ENCODE peak calls at places on chromosomes 16 and 17, in five cellular contexts. N is K562, C is GM12878, A is HepG2, Q is H1. F is an unnamed sample.

GRCh38 chr17:67818110-67819002 is 6.9 kb upstream of the BPTF start:
- DNase-seq in N (no peak), C (peak; percentile 88), A (no peak), Q (no peak), F (no peak)

GRCh38 chr17:43734376-43734775 is 24.2 kb downstream of the SOST start:
- DNase-seq in N (no peak), C (no peak), A (no peak), Q (no peak), F (no peak)

GRCh38 chr17:7834554-7834890 is 505 bp downstream of the KDM6B start:
- DNase-seq in N (peak; percentile 28), C (no peak), A (peak; percentile 64), Q (no peak), F (peak; percentile 58)

GRCh38 chr17:75033346-75034235 is 13.2 kb downstream of the ATP5PD start:
- DNase-seq in N (peak; percentile 82), C (peak; percentile 83), A (peak; percentile 94), Q (peak; percentile 100), F (peak; percentile 90)

GRCh38 chr17:51607512-51607911 is 347.2 kb downstream of the UTP18 start:
- DNase-seq in N (no peak), C (no peak), A (no peak), Q (no peak), F (no peak)

GRCh38 chr16:23836404-23837291 is 865 bp downstream of the PRKCB start:
- DNase-seq in N (peak; percentile 77), C (no peak), A (no peak), Q (peak; percentile 84), F (peak; percentile 55)

GRCh38 chr16:72978212-72978611 is 69.7 kb downstream of the ZFHX3 start:
- DNase-seq in N (no peak), C (no peak), A (no peak), Q (no peak), F (no peak)

GRCh38 chr16:21656795-21657768 is 4.7 kb upstream of the IGSF6 start:
- DNase-seq in N (peak; percentile 72), C (peak; percentile 32), A (peak; percentile 75), Q (no peak), F (peak; percentile 72)

GRCh38 chr17:72974605-72975232 is 117.8 kb downstream of the SLC39A11 start:
- DNase-seq in N (no peak), C (no peak), A (peak; percentile 44), Q (no peak), F (no peak)

GRCh38 chr17:72467841-72468653 is 347.2 kb downstream of the SOX9 start:
- DNase-seq in N (no peak), C (no peak), A (no peak), Q (no peak), F (no peak)

GRCh38 chr17:45020354-45021138 is 30.9 kb downstream of the DCAKD start:
- DNase-seq in N (no peak), C (no peak), A (no peak), Q (peak; percentile 69), F (no peak)

GRCh38 chr17:8288336-8289102 is at the start of gene RANGRF:
- DNase-seq in N (peak; percentile 82), C (peak; percentile 40), A (peak; percentile 77), Q (peak; percentile 94), F (peak; percentile 97)

GRCh38 chr16:1152651-1153259 is at the start of gene CACNA1H:
- DNase-seq in N (peak; percentile 95), C (no peak), A (no peak), Q (peak; percentile 81), F (peak; percentile 86)

GRCh38 chr17:10768766-10769383 is 35.0 kb downstream of the TMEM238L start:
- DNase-seq in N (no peak), C (no peak), A (no peak), Q (no peak), F (no peak)

GRCh38 chr16:74281285-74281684 is 15.3 kb upstream of the PSMD7 start:
- DNase-seq in N (no peak), C (no peak), A (no peak), Q (no peak), F (no peak)

GRCh38 chr16:1812732-1813163 is 13.9 kb downstream of the HAGH start:
- DNase-seq in N (peak; percentile 79), C (no peak), A (peak; percentile 70), Q (no peak), F (peak; percentile 84)

GRCh38 chr16:76193851-76194620 is 83.2 kb upstream of the CNTNAP4 start:
- DNase-seq in N (no peak), C (no peak), A (no peak), Q (no peak), F (no peak)

GRCh38 chr17:49435630-49436029 is 20.9 kb upstream of the PHB1 start:
- DNase-seq in N (no peak), C (no peak), A (no peak), Q (no peak), F (peak; percentile 37)

GRCh38 chr16:67445913-67446907 is 15.3 kb downstream of the HSD11B2 start:
- DNase-seq in N (no peak), C (no peak), A (peak; percentile 95), Q (no peak), F (peak; percentile 43)

GRCh38 chr17:50638572-50638850 is 3.8 kb downstream of the ABCC3 start:
- DNase-seq in N (no peak), C (no peak), A (no peak), Q (no peak), F (no peak)

DNA sequence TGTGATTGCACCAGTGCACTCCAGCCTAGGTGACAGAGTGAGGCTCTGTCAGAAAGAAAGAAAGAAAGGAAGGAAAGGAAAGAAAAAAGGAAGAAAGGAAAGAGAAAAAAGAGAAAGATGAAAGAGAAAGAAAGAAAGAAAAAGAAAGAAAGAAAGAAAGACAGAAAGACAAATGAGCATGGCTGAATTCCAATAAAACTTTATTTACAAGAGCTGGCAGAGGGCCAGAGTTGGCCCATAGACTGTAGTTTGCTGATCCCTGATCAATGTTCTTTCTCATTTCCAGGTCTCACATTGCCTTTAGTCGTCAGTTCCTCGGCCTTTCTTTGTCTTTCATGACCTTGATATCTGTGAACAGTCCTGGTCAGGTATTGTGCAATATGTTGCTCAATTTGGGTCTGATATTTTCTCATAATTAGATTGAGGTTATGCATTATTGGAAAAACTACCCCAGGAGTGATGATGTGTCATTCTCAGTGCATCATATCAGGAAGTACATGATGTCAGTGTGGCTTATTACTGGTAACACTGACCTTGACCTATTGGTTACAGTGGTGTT is 68.5 kb upstream of the MED9 start:
- DNase-seq in N (no peak), C (no peak), A (peak; percentile 70), Q (no peak), F (no peak)
- TF ChIP-seq RFX5 in N (no peak), C (no peak), A (no peak), Q (no peak), F (no peak)

GRCh38 chr16:28532940-28533647 is 5.7 kb downstream of the NUPR1 start:
- DNase-seq in N (no peak), C (no peak), A (peak; percentile 50), Q (no peak), F (no peak)

GRCh38 chr16:28537964-28538732 is 626 bp downstream of the NUPR1 start:
- DNase-seq in N (no peak), C (no peak), A (no peak), Q (no peak), F (no peak)

GRCh38 chr16:28531777-28532744 is 6.7 kb downstream of the NUPR1 start:
- DNase-seq in N (peak; percentile 53), C (no peak), A (peak; percentile 84), Q (peak; percentile 69), F (no peak)

GRCh38 chr16:28537076-28537475 is 1.7 kb downstream of the NUPR1 start:
- DNase-seq in N (no peak), C (no peak), A (peak; percentile 35), Q (no peak), F (no peak)

GRCh38 chr16:28534542-28535373 is 4.0 kb downstream of the NUPR1 start:
- DNase-seq in N (no peak), C (no peak), A (no peak), Q (no peak), F (no peak)
- TF ChIP-seq JUND in N (no peak), C (no peak), A (no peak), Q (no peak), F (no peak)

GRCh38 chr17:2214887-2215615 is 88.5 kb downstream of the SMG6 start:
- DNase-seq in N (no peak), C (no peak), A (no peak), Q (no peak), F (peak; percentile 43)
- TF ChIP-seq RFX5 in N (no peak), C (no peak), A (no peak), Q (no peak), F (no peak)

GRCh38 chr17:2950846-2951245 is 112.6 kb downstream of the OR1D5 start:
- DNase-seq in N (no peak), C (no peak), A (no peak), Q (no peak), F (no peak)
- TF ChIP-seq JUND in N (no peak), C (no peak), A (no peak), Q (no peak), F (no peak)

DNA sequence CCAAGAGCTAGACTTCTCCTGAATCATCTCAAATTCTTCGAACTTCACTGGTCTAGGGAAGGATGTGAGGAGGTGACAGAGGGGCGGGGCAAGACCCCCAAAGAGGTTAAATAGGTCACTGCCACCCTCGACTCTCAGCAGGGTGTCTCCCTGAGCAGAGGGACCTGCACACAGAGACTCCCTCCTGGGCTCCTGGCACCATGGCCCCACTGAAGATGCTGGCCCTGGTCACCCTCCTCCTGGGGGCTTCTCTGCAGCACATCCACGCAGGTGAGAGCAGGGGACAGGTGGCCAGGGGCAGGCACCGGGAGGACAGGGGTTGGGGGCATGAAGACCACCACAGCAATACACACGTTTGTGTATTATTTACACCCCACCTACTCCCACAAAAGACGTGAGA is 9.2 kb downstream of the CCL17 start:
- DNase-seq in N (no peak), C (no peak), A (no peak), Q (no peak), F (no peak)
- TF ChIP-seq RFX5 in N (no peak), C (no peak), A (no peak), Q (no peak), F (no peak)

DNA sequence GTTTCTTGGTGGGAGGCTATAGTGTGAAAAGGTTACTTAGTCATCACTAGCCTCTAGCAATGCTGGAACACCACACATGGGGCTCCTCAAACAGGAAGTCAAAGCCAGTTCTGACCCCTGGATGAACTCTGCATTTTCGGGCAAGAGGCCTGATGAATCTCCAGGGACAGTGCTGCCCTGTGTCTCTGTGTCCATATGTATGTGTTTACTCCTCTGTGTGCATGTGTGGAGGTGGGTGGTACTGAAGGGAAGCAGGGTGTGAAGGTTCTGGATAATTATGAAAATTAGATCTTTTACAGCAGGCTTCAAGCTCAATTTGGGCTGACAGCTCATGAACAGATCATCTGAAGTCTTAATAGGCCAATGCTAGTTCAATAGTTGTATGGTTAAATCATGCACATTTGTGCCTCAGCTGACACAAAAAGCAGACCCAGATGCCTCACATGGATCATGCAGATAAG is 133.6 kb downstream of the SNX11 start:
- DNase-seq in N (peak; percentile 83), C (peak; percentile 54), A (no peak), Q (no peak), F (no peak)
- TF ChIP-seq JUND in N (peak; percentile 68), C (peak; percentile 10), A (no peak), Q (no peak), F (no peak)

GRCh38 chr16:50459681-50460080 is 88.5 kb upstream of the NKD1 start:
- DNase-seq in N (no peak), C (no peak), A (no peak), Q (no peak), F (no peak)
- TF ChIP-seq RFX5 in N (no peak), C (no peak), A (no peak), Q (no peak), F (no peak)

DNA sequence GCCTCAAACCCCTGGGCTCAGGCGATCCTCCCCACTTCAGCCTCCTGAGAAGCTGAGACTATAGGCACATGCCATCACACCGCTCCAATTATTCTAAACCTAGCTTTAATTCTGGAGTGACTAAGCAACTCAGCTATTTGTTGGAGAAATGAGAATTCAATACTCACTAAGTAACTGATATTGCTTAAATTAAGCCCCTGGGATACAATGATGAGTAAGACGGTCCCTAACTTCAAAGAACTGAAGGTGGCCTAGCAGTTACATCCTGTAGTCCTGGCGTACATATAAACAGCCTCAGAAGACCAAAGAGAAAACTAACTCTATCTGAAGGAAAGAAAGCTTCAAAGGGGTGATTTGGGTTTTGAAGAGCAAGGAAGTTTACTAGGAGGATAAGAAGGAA is 25.0 kb downstream of the XPO6 start:
- DNase-seq in N (no peak), C (no peak), A (no peak), Q (no peak), F (no peak)
- TF ChIP-seq JUND in N (no peak), C (no peak), A (no peak), Q (no peak), F (no peak)

F was measured in SK-N-SH.